ENCODE peak calls at places on chromosomes 16 and 17, in seven cellular contexts. J, O, L, S, E, P and U are unnamed samples.

GRCh38 chr16:84929421-84930297 is 81.7 kb downstream of the ZDHHC7 start:
- DNase-seq in J (no peak), O (peak), L (no peak), S (no peak), E (peak), P (no peak), U (peak)

GRCh38 chr17:48011405-48012150 is 26.0 kb downstream of the COPZ2 start:
- DNase-seq in J (no peak), O (peak), L (no peak), S (peak), E (no peak), P (peak), U (peak)

GRCh38 chr16:68737730-68738590 is 868 bp downstream of the CDH1 start:
- DNase-seq in J (no peak), O (peak), L (no peak), S (peak), E (peak), P (no peak), U (peak)

GRCh38 chr17:41781404-41782110 is 5.0 kb downstream of the JUP start:
- DNase-seq in J (no peak), O (no peak), L (no peak), S (no peak), E (no peak), P (no peak), U (no peak)

GRCh38 chr16:58105619-58106018 is 23.6 kb downstream of the CFAP20 start:
- DNase-seq in J (no peak), O (no peak), L (no peak), S (no peak), E (no peak), P (no peak), U (no peak)

GRCh38 chr16:4103741-4104140 is 12.5 kb downstream of the ADCY9 start:
- DNase-seq in J (no peak), O (no peak), L (no peak), S (no peak), E (no peak), P (no peak), U (no peak)

GRCh38 chr17:82050761-82051641 is 610 bp downstream of the RFNG start:
- DNase-seq in J (no peak), O (no peak), L (no peak), S (no peak), E (no peak), P (no peak), U (no peak)

GRCh38 chr16:57041182-57042156 is 50.9 kb upstream of the CPNE2 start:
- DNase-seq in J (no peak), O (peak), L (no peak), S (no peak), E (no peak), P (no peak), U (no peak)

GRCh38 chr16:19314718-19315425 is 29.3 kb downstream of the CLEC19A start:
- DNase-seq in J (no peak), O (no peak), L (no peak), S (no peak), E (no peak), P (no peak), U (no peak)

GRCh38 chr16:19315889-19316288 is 30.4 kb downstream of the CLEC19A start:
- DNase-seq in J (no peak), O (no peak), L (no peak), S (no peak), E (no peak), P (no peak), U (no peak)

GRCh38 chr16:19316846-19317245 is 31.3 kb downstream of the CLEC19A start:
- DNase-seq in J (no peak), O (no peak), L (no peak), S (peak), E (no peak), P (no peak), U (no peak)
- H3K4me3 ChIP-seq in J (no peak), O (no peak), L (no peak), S (no peak), E (no peak), P (no peak), U (no peak)

DNA sequence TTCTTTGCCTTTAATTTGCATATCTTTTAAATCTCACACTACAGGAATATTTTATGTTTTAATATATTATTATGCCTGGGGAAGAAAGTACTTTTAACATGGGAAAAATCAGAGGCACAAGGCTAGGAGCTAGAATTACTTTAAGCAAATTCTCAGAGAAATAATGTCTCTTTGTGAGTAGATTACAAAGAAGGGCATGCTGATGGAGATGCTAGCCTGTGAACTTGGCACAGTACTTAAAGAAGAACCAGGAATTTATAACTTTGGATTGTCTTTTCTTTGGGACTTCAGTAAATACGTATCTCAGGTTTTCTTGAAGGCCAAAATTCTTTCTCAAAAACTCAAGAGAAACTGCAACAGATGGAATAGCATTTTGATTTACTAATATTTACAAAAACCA is 144.2 kb downstream of the ITFG1 start:
- DNase-seq in J (no peak), O (no peak), L (no peak), S (no peak), E (no peak), P (no peak), U (no peak)
- H3K27ac ChIP-seq in J (no peak), O (no peak), L (no peak), S (no peak), E (no peak), P (no peak), U (no peak)

GRCh38 chr17:63945851-63946439 is 13.8 kb upstream of the CD79B start:
- DNase-seq in J (no peak), O (no peak), L (no peak), S (no peak), E (no peak), P (no peak), U (no peak)

GRCh38 chr17:63947711-63948330 is 15.7 kb upstream of the CD79B start:
- DNase-seq in J (no peak), O (no peak), L (no peak), S (no peak), E (no peak), P (no peak), U (no peak)

GRCh38 chr17:63946440-63947363 is 14.6 kb upstream of the CD79B start:
- DNase-seq in J (no peak), O (peak), L (no peak), S (peak), E (no peak), P (peak), U (peak)

GRCh38 chr17:63949576-63950250 is 17.6 kb upstream of the CD79B start:
- DNase-seq in J (no peak), O (no peak), L (no peak), S (no peak), E (peak), P (no peak), U (no peak)

DNA sequence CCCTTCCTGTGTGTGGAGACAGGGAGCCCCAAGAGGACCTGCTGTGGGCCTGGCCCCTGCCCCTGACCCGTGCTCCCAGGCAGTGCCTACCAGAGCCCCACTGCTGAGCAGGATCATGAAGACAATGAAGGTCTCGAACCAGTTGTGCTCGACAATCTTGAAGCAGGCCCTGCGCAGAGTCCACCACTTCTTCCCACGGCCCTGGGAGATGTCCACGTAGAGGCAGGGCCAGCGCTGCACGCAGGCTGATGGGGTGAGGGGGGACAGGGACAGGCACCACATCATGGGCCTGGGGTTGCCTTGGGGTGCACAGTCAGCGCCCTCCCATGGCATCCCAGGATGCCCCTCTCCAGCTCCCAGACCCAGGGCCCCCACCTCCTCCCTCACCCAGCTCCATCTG is 16.4 kb upstream of the CD79B start:
- DNase-seq in J (no peak), O (no peak), L (no peak), S (no peak), E (no peak), P (no peak), U (no peak)
- H3K4me3 ChIP-seq in J (no peak), O (no peak), L (no peak), S (no peak), E (no peak), P (no peak), U (no peak)

GRCh38 chr17:77381185-77381700 is 240.5 kb downstream of the SEC14L1 start:
- DNase-seq in J (no peak), O (no peak), L (no peak), S (no peak), E (no peak), P (peak), U (no peak)
- H3K27ac ChIP-seq in J (peak), O (no peak), L (peak), S (peak), E (peak), P (no peak), U (peak)